ENCODE peak calls at places on chromosomes 6 and 20, in ten cellular contexts. B is GM20000, E is testis, D is glutamatergic neuron, L is Peyer's patch, S is AG04450, W is ovary, Z is astrocyte of the spinal cord, Y is cardiac muscle cell, H is cardiac fibroblast. C is an unnamed sample.
A peak's percentile ranks its signal among the peaks of the same experiment; 100 is the strongest.

GRCh38 chr6:62371840-62372239 is 85.8 kb upstream of the KHDRBS2 start:
- DNase-seq in S (no peak), B (no peak), Z (no peak), E (no peak), D (no peak), Y (no peak), H (no peak), L (no peak), W (no peak), C (no peak)

GRCh38 chr20:37347347-37347823 is 1.4 kb downstream of the SRC start:
- DNase-seq in B (no peak), W (no peak), L (peak; percentile 27), S (no peak), E (no peak), D (no peak), Z (no peak), H (no peak), Y (no peak), C (no peak)

GRCh38 chr6:166664135-166664534 is 37.1 kb upstream of the RPS6KA2 start:
- DNase-seq in B (no peak), L (no peak), E (peak; percentile 4), D (no peak), Z (peak; percentile 8), Y (no peak), H (no peak), W (no peak), S (no peak), C (no peak)

GRCh38 chr6:152983637-152984386 is 971 bp upstream of the FBXO5 start:
- DNase-seq in Z (peak; percentile 82), S (peak; percentile 29), D (peak; percentile 99), Y (peak; percentile 42), E (peak; percentile 87), B (peak; percentile 93), W (peak; percentile 86), H (peak; percentile 88), L (peak; percentile 96), C (peak; percentile 90)

GRCh38 chr20:43981535-43981934 is 66.9 kb downstream of the TOX2 start:
- DNase-seq in L (no peak), S (no peak), B (no peak), Y (no peak), W (no peak), E (no peak), D (no peak), H (no peak), Z (no peak), C (no peak)

GRCh38 chr6:30689022-30689865 is 1.5 kb downstream of the NRM start:
- DNase-seq in S (no peak), Y (no peak), E (no peak), W (no peak), D (no peak), Z (no peak), B (no peak), L (no peak), H (no peak), C (no peak)

GRCh38 chr20:52289956-52290355 is 98.4 kb upstream of the ZFP64 start:
- DNase-seq in E (no peak), D (no peak), W (no peak), Z (no peak), B (no peak), H (no peak), S (no peak), Y (no peak), L (no peak), C (no peak)

GRCh38 chr6:12009904-12010634 is 2.0 kb upstream of the HIVEP1 start:
- DNase-seq in Z (peak; percentile 75), D (no peak), E (no peak), Y (no peak), S (no peak), W (no peak), L (no peak), B (no peak), H (peak; percentile 84), C (no peak)

GRCh38 chr6:90859056-90859455 is 272.2 kb upstream of the MAP3K7 start:
- DNase-seq in E (peak; percentile 20), Y (no peak), B (no peak), D (no peak), S (no peak), L (no peak), Z (no peak), W (no peak), H (no peak), C (no peak)

GRCh38 chr6:90859612-90860011 is 272.7 kb upstream of the MAP3K7 start:
- DNase-seq in B (no peak), H (no peak), D (peak; percentile 23), Z (no peak), E (no peak), S (no peak), W (no peak), L (no peak), Y (peak; percentile 11), C (peak; percentile 36)

GRCh38 chr6:90865513-90865912 is 278.6 kb upstream of the MAP3K7 start:
- DNase-seq in W (no peak), D (no peak), S (no peak), L (no peak), H (no peak), E (no peak), Y (no peak), Z (no peak), B (no peak), C (peak; percentile 43)

DNA sequence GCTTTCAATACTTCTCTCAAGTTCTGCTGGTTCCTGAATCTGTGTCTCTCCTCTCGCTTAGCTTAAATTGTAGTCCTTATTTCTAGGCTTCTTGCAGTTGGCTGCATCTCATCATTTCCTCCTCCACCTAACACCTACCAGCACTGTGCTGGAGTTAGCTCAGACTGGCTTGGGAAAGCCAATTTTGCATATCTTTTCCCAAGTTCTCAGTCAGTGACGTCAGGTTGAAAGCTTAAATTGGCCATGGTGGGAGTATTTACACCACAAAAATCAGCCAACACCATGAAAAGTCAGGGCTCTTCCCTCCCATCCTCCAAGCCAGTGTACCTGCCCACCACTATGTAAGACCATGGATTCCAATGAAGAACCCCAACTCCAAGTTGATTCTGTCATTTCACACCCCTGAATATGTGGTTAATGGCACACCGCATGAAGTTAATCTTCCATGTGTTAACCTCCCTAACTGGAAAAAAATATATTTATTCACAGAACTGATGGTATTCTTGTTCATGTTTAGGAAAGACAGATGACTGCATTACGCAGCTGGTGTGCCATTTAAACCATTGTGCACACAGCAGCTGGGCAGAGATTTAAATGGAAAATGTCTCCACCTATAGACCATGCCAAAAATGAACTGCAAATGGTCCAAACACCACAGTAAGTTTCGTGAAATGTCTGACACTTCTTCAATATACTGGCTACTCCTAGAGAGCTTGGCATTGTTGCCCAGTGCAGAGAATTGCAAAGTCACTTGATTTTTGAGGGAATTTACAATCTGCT is 274.1 kb upstream of the MAP3K7 start:
- DNase-seq in D (no peak), W (no peak), L (no peak), H (peak; percentile 7), E (no peak), Z (no peak), S (no peak), Y (peak; percentile 21), B (peak; percentile 8), C (peak; percentile 51)
- TF ChIP-seq CTCF in D (no peak), W (no peak), L (no peak), H (no peak), E (no peak), Z (no peak), S (peak; percentile 13), Y (no peak), B (no peak), C (peak; percentile 51)

DNA sequence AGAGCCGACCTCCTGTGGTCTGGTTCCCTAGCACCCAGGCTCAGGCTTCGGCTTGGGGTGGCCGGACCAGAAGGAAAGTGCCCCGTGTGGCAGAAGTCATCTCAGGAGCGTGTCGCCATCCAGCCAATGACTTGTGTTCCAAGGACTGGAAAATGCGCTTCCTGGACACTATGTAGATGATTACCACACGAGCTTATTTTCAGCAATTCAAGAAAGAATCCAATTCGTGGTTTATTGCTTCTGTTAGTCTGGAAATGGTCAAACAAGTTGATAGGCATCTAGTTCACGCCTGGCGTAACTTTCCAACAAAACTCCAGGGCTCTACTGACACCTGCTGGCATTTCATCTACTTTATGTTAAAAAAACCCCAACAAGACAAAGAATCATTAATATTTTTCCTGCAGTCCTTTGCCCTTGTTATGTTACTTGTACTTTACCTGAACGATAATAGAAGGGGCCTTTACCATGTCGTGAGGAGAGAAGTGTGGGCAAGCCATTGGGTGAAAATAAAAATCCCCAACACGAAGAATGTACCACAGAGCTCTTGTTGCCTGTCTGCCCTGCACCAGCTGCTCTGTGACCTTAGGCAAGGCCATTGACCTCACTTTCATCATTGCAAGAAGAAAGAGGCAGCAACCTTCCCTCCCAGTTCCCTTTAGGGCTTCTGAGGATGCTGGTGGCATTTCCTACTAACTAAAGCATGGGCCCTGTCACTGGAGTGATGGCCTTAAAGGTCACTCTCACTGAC is 154.7 kb upstream of the LAMP5 start:
- DNase-seq in H (peak; percentile 77), E (peak; percentile 60), Z (peak; percentile 79), D (peak; percentile 25), S (no peak), W (peak; percentile 19), Y (peak; percentile 50), B (no peak), L (peak; percentile 72), C (peak; percentile 68)
- TF ChIP-seq CTCF in H (peak; percentile 39), E (peak; percentile 54), Z (peak; percentile 39), D (peak; percentile 41), S (peak; percentile 56), W (no peak), Y (peak; percentile 46), B (peak; percentile 5), L (peak; percentile 66), C (peak; percentile 56)

GRCh38 chr6:100376103-100376502 is 88.6 kb downstream of the SIM1 start:
- DNase-seq in H (no peak), Z (no peak), S (no peak), B (no peak), L (no peak), Y (peak; percentile 52), E (no peak), W (no peak), D (no peak), C (no peak)

GRCh38 chr6:100366419-100366818 is 98.3 kb downstream of the SIM1 start:
- DNase-seq in B (no peak), E (no peak), D (no peak), S (no peak), W (no peak), Y (no peak), H (peak; percentile 88), Z (peak; percentile 34), L (no peak), C (peak; percentile 92)

GRCh38 chr6:100372326-100372725 is 92.4 kb downstream of the SIM1 start:
- DNase-seq in Y (no peak), Z (no peak), W (no peak), S (no peak), L (no peak), H (no peak), E (no peak), B (no peak), D (no peak), C (no peak)

GRCh38 chr6:100371591-100371990 is 93.1 kb downstream of the SIM1 start:
- DNase-seq in W (no peak), Z (no peak), H (no peak), S (no peak), D (no peak), L (no peak), E (no peak), B (no peak), Y (no peak), C (no peak)

GRCh38 chr6:100370265-100370664 is 94.5 kb downstream of the SIM1 start:
- DNase-seq in D (no peak), Z (no peak), B (no peak), W (no peak), H (peak; percentile 27), E (no peak), Y (no peak), L (no peak), S (no peak), C (no peak)
- TF ChIP-seq CTCF in D (no peak), Z (peak; percentile 16), B (no peak), W (no peak), H (peak; percentile 18), E (no peak), Y (peak; percentile 17), L (no peak), S (peak; percentile 23), C (no peak)

DNA sequence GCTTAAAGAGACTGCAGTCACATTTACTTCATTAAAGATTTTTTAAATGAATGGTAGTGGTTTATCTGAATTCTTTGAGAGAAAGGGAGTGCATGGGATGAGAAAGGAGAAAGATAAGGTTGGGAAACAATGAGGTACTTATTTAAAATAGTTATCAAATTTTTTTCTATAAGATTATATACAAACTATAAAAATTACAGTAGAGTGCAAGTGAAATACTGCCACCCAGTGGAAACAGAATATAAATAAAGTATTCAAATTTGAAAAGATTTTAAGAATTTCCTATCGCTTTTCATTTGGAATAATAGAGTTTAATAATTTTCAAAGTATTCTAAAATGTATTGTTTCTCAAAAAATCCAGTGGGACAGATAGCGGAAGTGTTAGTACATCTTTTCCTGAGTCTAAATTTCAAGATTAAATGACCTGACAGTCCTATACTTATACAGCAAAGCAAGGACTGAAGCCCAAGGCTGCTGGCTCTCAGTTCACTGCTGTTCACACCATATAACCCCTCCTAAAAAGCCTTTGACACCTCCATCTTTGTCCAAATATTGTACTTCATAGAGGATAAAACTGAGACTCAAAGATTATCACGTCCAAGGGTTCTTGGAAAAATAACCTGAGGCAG is 31.1 kb downstream of the EPM2A start:
- DNase-seq in B (peak; percentile 5), Y (peak; percentile 9), Z (peak; percentile 53), H (peak; percentile 66), D (no peak), L (no peak), W (no peak), E (no peak), S (no peak), C (peak; percentile 10)
- TF ChIP-seq CTCF in B (no peak), Y (peak; percentile 43), Z (peak; percentile 36), H (peak; percentile 23), D (peak; percentile 70), L (peak; percentile 17), W (no peak), E (no peak), S (peak; percentile 55), C (peak; percentile 24)